ENCODE peak calls at places on chromosomes 16 and 17, in five cellular contexts. S, F, Q, R and E are unnamed samples. For H3K36me3 and H3K4me1, the result is how much of the 10 kb centered on the place peaks cover.

GRCh38 chr16:2716948-2717347 is 3.1 kb downstream of the PRSS27 start:
- DNase-seq in F (no peak), S (no peak), Q (no peak), R (no peak), E (no peak)

GRCh38 chr17:9647014-9647413 is 1.7 kb downstream of the USP43 start:
- DNase-seq in Q (no peak), R (no peak), F (no peak), S (no peak), E (peak)

GRCh38 chr16:74073471-74073870 is 223.1 kb upstream of the PSMD7 start:
- DNase-seq in Q (no peak), F (no peak), S (no peak), R (no peak), E (no peak)

GRCh38 chr17:46950997-46951621 is 27.9 kb downstream of the RPRML start:
- DNase-seq in S (no peak), R (peak), Q (no peak), F (peak), E (peak)

GRCh38 chr17:29640413-29640812 is 17.7 kb upstream of the CORO6 start:
- DNase-seq in Q (no peak), F (peak), R (no peak), S (no peak), E (no peak)

GRCh38 chr17:18319604-18320256 is 4.6 kb downstream of the SMCR8 start:
- DNase-seq in R (no peak), F (peak), Q (peak), S (no peak), E (peak)

GRCh38 chr16:76265434-76266045 is 11.7 kb upstream of the CNTNAP4 start:
- DNase-seq in F (peak), R (no peak), Q (no peak), S (no peak), E (peak)

GRCh38 chr17:81050645-81051625 is 16.0 kb downstream of the BAIAP2 start:
- DNase-seq in S (no peak), Q (no peak), R (no peak), F (peak), E (no peak)

GRCh38 chr17:34713687-34714086 is 134.3 kb downstream of the TMEM132E start:
- DNase-seq in F (no peak), S (no peak), R (no peak), Q (no peak), E (peak)

GRCh38 chr16:55297910-55298175 is 26.2 kb upstream of the IRX6 start:
- DNase-seq in R (no peak), Q (no peak), S (no peak), F (no peak), E (no peak)

GRCh38 chr16:64459821-64460220 is 662.0 kb downstream of the CDH11 start:
- DNase-seq in Q (peak), F (peak), R (no peak), S (no peak), E (no peak)

GRCh38 chr17:50173335-50173941 is 7.6 kb downstream of the SGCA start:
- DNase-seq in S (no peak), F (peak), Q (no peak), R (peak), E (peak)

GRCh38 chr16:87465306-87465705 is 27.5 kb downstream of the ZCCHC14 start:
- DNase-seq in R (peak), F (peak), S (peak), Q (peak), E (no peak)

GRCh38 chr17:81868674-81869220 is 2.4 kb downstream of the ARHGDIA start:
- DNase-seq in S (no peak), F (peak), Q (peak), R (peak), E (peak)

GRCh38 chr17:2688351-2689342 is 22.9 kb downstream of the CLUH start:
- DNase-seq in R (peak), F (no peak), S (peak), Q (no peak), E (peak)

GRCh38 chr17:35407531-35407930 is 24.8 kb downstream of the SLFN12 start:
- DNase-seq in F (no peak), S (no peak), R (no peak), Q (no peak), E (no peak)

GRCh38 chr17:77287432-77288068 is 146.8 kb downstream of the SEC14L1 start:
- DNase-seq in R (peak), Q (peak), F (peak), S (peak), E (peak)

GRCh38 chr16:84656557-84657130 is 8.3 kb downstream of the KLHL36 start:
- DNase-seq in S (no peak), Q (no peak), R (no peak), F (no peak), E (no peak)
- H3K36me3 ChIP-seq in S (half or more), Q (under half), R (half or more), F (under half), E (under half)

GRCh38 chr16:30951193-30951592 is 2.3 kb downstream of the ORAI3 start:
- DNase-seq in S (no peak), R (no peak), F (no peak), Q (no peak), E (no peak)

GRCh38 chr16:30950516-30951073 is 1.7 kb downstream of the ORAI3 start:
- DNase-seq in Q (no peak), F (no peak), R (no peak), S (no peak), E (no peak)

GRCh38 chr16:30948956-30949654 is at the start of gene ORAI3:
- DNase-seq in S (peak), R (peak), F (peak), Q (peak), E (peak)

GRCh38 chr16:30948087-30948955 is 547 bp upstream of the ORAI3 start:
- DNase-seq in R (peak), S (peak), F (peak), Q (peak), E (peak)

GRCh38 chr16:30949655-30950515 is 1.0 kb downstream of the ORAI3 start:
- DNase-seq in F (peak), R (peak), Q (peak), S (peak), E (peak)
- TF ChIP-seq CTCF in F (no peak), R (no peak), Q (no peak), S (no peak), E (peak)

GRCh38 chr17:64399071-64399766 is 8.6 kb upstream of the PECAM1 start:
- DNase-seq in S (no peak), R (no peak), Q (no peak), F (no peak), E (no peak)

GRCh38 chr17:64399767-64400156 is 9.1 kb upstream of the PECAM1 start:
- DNase-seq in R (no peak), F (no peak), S (no peak), Q (no peak), E (no peak)

GRCh38 chr17:64401244-64401860 is 10.7 kb upstream of the PECAM1 start:
- DNase-seq in R (no peak), Q (no peak), S (no peak), F (no peak), E (no peak)

GRCh38 chr17:64400644-64401043 is 10.0 kb upstream of the PECAM1 start:
- DNase-seq in F (no peak), S (no peak), R (no peak), Q (no peak), E (no peak)

GRCh38 chr17:64398330-64398729 is 7.7 kb upstream of the PECAM1 start:
- DNase-seq in Q (no peak), S (no peak), F (no peak), R (no peak), E (no peak)
- H3K4me1 ChIP-seq in Q (under half), S (under half), F (under half), R (under half), E (under half)

GRCh38 chr17:38464723-38465419 is 36.6 kb downstream of the ARHGAP23 start:
- DNase-seq in R (peak), Q (peak), F (peak), S (peak), E (no peak)
- H3K36me3 ChIP-seq in R (half or more), Q (under half), F (under half), S (half or more), E (under half)